ENCODE peak calls at places on chromosomes 11 and 22, in five cellular contexts. C, Y, X, M and Q are unnamed samples.

GRCh38 chr11:68960299-68961071 is 20.3 kb downstream of the MRGPRD start:
- DNase-seq in C (no peak), Y (no peak), X (no peak), M (no peak), Q (no peak)

GRCh38 chr11:82117339-82117738 is 616.3 kb downstream of the FAM181B start:
- DNase-seq in C (no peak), Y (no peak), X (no peak), M (no peak), Q (no peak)

GRCh38 chr11:134365011-134365925 is 33.5 kb downstream of the GLB1L2 start:
- DNase-seq in C (no peak), Y (no peak), X (no peak), M (no peak), Q (no peak)

GRCh38 chr11:850777-851762 is 8.4 kb downstream of the TSPAN4 start:
- DNase-seq in C (no peak), Y (no peak), X (no peak), M (no peak), Q (no peak)

GRCh38 chr11:72308226-72309073 is 64.5 kb upstream of the PHOX2A start:
- DNase-seq in C (no peak), Y (no peak), X (peak; percentile 98), M (no peak), Q (no peak)

GRCh38 chr11:79973701-79974626 is 533.1 kb upstream of the TENM4 start:
- DNase-seq in C (no peak), Y (no peak), X (peak; percentile 31), M (no peak), Q (peak; percentile 46)

GRCh38 chr11:26254378-26254777 is 77.6 kb upstream of the ANO3 start:
- DNase-seq in C (no peak), Y (no peak), X (peak; percentile 50), M (no peak), Q (no peak)

GRCh38 chr11:63670738-63671321 is 346 bp downstream of the ATL3 start:
- DNase-seq in C (peak; percentile 78), Y (peak; percentile 45), X (no peak), M (no peak), Q (peak; percentile 74)

GRCh38 chr11:104151404-104152204 is 12.3 kb downstream of the PDGFD start:
- DNase-seq in C (no peak), Y (no peak), X (no peak), M (no peak), Q (no peak)

GRCh38 chr11:43723617-43724016 is 43.1 kb downstream of the HSD17B12 start:
- DNase-seq in C (no peak), Y (no peak), X (peak; percentile 10), M (no peak), Q (no peak)

GRCh38 chr11:112255075-112255739 is 5.5 kb downstream of the PLET1 start:
- DNase-seq in C (no peak), Y (no peak), X (peak; percentile 88), M (no peak), Q (no peak)

GRCh38 chr11:107567739-107568335 is 2.3 kb upstream of the ALKBH8 start:
- DNase-seq in C (no peak), Y (no peak), X (no peak), M (no peak), Q (no peak)

GRCh38 chr22:37808294-37808657 is 542 bp downstream of the GCAT start:
- DNase-seq in C (no peak), Y (no peak), X (peak; percentile 62), M (no peak), Q (no peak)

GRCh38 chr11:69884751-69885150 is 65.5 kb upstream of the FGF3 start:
- DNase-seq in C (no peak), Y (no peak), X (no peak), M (no peak), Q (no peak)

GRCh38 chr22:26565889-26566288 is 24.0 kb downstream of the TPST2 start:
- DNase-seq in C (no peak), Y (no peak), X (no peak), M (no peak), Q (no peak)

GRCh38 chr11:61917357-61918109 is at the start of gene RAB3IL1:
- DNase-seq in C (peak; percentile 55), Y (no peak), X (no peak), M (no peak), Q (peak; percentile 75)

GRCh38 chr11:64585150-64585549 is 5.9 kb upstream of the SLC22A12 start:
- DNase-seq in C (no peak), Y (no peak), X (no peak), M (no peak), Q (peak; percentile 23)

GRCh38 chr11:114272311-114272710 is 23.9 kb upstream of the NNMT start:
- DNase-seq in C (no peak), Y (no peak), X (no peak), M (no peak), Q (no peak)

GRCh38 chr22:43867839-43868652 is 5.7 kb upstream of the SULT4A1 start:
- DNase-seq in C (peak; percentile 34), Y (no peak), X (peak; percentile 73), M (no peak), Q (peak; percentile 68)

GRCh38 chr22:45208993-45209838 is 31.5 kb downstream of the KIAA0930 start:
- DNase-seq in C (no peak), Y (no peak), X (peak; percentile 91), M (no peak), Q (no peak)

GRCh38 chr11:83292709-83293435 is 6.7 kb upstream of the CCDC90B start:
- DNase-seq in C (no peak), Y (no peak), X (peak; percentile 73), M (no peak), Q (no peak)

GRCh38 chr11:73493838-73494598 is 103.9 kb downstream of the FAM168A start:
- DNase-seq in C (no peak), Y (peak; percentile 79), X (peak; percentile 78), M (no peak), Q (no peak)

GRCh38 chr11:7670631-7671030 is 2.7 kb downstream of the CYB5R2 start:
- DNase-seq in C (no peak), Y (no peak), X (no peak), M (no peak), Q (no peak)
- H3K27ac ChIP-seq in C (no peak overlapping the region), Y (peak overlapping the region; percentile 75), X (no peak overlapping the region), M (peak overlapping the region; percentile 86), Q (no peak overlapping the region)

DNA sequence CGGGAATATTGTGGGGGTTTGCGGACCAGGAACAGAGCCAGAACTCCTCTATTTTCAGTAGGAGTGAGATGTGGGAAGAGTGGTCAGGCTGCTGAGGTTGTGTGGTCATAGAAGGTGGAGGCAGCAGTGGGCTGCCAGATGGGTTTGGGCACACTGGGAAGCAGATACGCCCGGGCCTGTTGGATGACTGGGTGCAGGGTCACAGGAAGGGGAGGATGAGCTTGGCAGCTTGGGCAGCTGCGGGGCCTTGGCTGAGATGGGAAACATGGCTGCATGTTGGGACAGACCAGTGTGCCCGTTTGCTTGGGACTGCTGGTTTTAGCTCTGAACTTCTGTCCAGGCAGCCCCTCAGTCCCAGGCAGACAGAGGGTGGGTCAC is 11.4 kb downstream of the SHANK3 start:
- DNase-seq in C (no peak), Y (no peak), X (no peak), M (no peak), Q (no peak)
- TF ChIP-seq POLR2A in C (no peak), Y (no peak), X (no peak), M (no peak), Q (no peak)

GRCh38 chr22:28440517-28441366 is 238.9 kb downstream of the TTC28 start:
- DNase-seq in C (no peak), Y (no peak), X (peak; percentile 80), M (no peak), Q (no peak)

GRCh38 chr22:28442951-28443876 is 236.4 kb downstream of the TTC28 start:
- DNase-seq in C (peak; percentile 68), Y (peak; percentile 66), X (peak; percentile 76), M (no peak), Q (peak; percentile 55)

GRCh38 chr22:28444659-28445058 is 235.0 kb downstream of the TTC28 start:
- DNase-seq in C (no peak), Y (no peak), X (no peak), M (no peak), Q (no peak)

GRCh38 chr22:28441720-28442263 is 237.8 kb downstream of the TTC28 start:
- DNase-seq in C (no peak), Y (no peak), X (no peak), M (no peak), Q (no peak)

DNA sequence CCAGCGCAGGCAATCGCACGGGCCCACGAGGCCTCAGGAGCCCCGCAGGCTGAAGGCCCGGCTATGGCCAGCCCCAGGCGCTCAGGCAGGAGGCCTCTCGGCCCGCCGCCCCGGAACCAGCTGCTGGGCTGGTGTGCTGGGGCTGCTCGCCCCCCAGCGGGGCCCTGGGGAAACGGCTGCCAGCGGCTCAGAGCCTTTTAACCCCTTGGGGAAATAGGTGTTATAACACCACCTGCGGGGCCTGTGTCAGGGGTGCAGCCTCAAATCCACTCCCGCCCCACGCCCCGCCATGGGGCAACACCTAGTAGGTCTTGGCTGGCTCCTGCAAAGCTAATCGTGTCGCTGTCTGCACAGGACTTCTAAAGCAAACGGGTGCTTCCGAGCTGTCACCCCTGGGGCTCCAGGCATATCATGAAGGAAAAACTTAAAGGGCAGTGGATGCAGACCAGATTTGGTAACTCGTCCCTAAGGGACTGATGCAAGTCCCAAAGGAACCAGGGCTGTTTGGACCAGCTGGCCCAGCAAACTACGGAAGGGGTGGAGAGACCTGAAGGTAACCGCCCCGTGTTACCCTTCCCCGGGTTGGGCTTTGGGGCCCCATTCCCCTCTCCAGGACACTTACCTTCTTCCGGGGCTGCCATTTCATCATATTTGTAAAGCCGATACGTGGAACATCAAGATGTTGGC is 237.2 kb downstream of the TTC28 start:
- DNase-seq in C (peak; percentile 78), Y (peak; percentile 38), X (peak; percentile 69), M (no peak), Q (peak; percentile 82)
- H3K27ac ChIP-seq in C (peak overlapping the region; percentile 82), Y (peak overlapping the region; percentile 78), X (peak overlapping the region; percentile 75), M (peak overlapping the region; percentile 63), Q (peak overlapping the region; percentile 83)

DNA sequence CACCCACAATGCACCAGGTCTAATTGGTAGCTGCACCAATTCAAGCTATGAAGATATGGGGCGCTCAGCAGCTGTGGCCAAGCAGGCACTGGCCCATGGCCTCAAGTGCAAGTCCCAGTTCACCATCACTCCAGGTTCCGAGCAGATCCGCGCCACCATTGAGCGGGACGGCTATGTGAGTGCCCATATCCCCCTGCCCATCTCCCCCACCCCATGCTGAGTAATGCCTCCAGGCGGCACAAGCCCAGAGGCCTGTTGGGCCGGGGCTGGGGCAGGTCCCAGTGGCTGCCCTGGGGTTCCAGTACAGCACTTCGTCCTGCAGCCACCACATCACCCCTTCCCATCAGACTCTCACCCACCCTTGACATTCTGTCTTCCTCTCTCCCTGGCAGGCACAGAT is 21.5 kb downstream of the POLR3H start:
- DNase-seq in C (no peak), Y (no peak), X (no peak), M (no peak), Q (no peak)
- TF ChIP-seq POLR2A in C (no peak), Y (no peak), X (no peak), M (no peak), Q (no peak)

DNA sequence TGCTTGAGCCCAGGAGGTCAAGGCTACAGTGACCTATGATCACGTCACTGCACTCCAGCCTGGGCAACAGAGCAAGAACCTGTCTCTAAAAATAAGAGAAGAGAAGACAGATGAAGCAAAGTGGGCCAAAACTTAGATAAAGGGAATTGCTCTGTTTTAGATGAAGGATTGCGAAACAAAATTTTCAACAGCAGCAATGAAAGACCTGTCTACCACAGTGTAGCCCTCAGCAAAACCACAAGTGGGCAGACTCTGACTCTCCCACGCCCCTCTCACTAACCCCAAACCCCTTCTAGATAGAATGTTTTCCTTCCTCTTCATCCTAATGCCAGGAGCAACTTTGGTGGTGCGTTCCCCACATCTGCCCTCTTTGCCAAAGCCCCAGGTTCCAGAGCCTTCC is 105.6 kb upstream of the ALDH3B2 start:
- DNase-seq in C (no peak), Y (no peak), X (no peak), M (no peak), Q (no peak)
- H3K27ac ChIP-seq in C (no peak overlapping the region), Y (no peak overlapping the region), X (no peak overlapping the region), M (no peak overlapping the region), Q (no peak overlapping the region)